ENCODE peak calls at places on chromosomes 3 and 15, in five cellular contexts. Q, S, Y, W and T are unnamed samples.
A peak's percentile ranks its signal among the peaks of the same experiment; 100 is the strongest.

GRCh38 chr3:99970198-99970597 is 144.1 kb downstream of the FILIP1L start:
- DNase-seq in Q (no peak), S (no peak), Y (no peak), W (no peak), T (no peak)

GRCh38 chr3:117700573-117701360 is 991.2 kb downstream of the TUSC7 start:
- DNase-seq in Q (no peak), S (no peak), Y (no peak), W (no peak), T (no peak)

GRCh38 chr3:20099020-20099539 is 58.8 kb downstream of the KAT2B start:
- DNase-seq in Q (no peak), S (no peak), Y (no peak), W (no peak), T (no peak)

GRCh38 chr15:69298354-69298696 is 387 bp upstream of the PAQR5 start:
- DNase-seq in Q (no peak), S (no peak), Y (no peak), W (no peak), T (no peak)

GRCh38 chr15:46394463-46394862 is 759.6 kb downstream of the SQOR start:
- DNase-seq in Q (no peak), S (no peak), Y (no peak), W (no peak), T (no peak)

GRCh38 chr3:3664916-3665315 is 134.3 kb upstream of the LRRN1 start:
- DNase-seq in Q (no peak), S (no peak), Y (no peak), W (no peak), T (no peak)

GRCh38 chr3:73513260-73513659 is 111.5 kb downstream of the PDZRN3 start:
- DNase-seq in Q (no peak), S (no peak), Y (peak; percentile 6), W (no peak), T (no peak)

GRCh38 chr3:54870423-54870822 is 57.4 kb downstream of the LRTM1 start:
- DNase-seq in Q (peak; percentile 12), S (no peak), Y (peak; percentile 55), W (no peak), T (peak; percentile 16)

GRCh38 chr3:128878556-128879124 is 780 bp upstream of the ACAD9 start:
- DNase-seq in Q (no peak), S (no peak), Y (peak; percentile 45), W (no peak), T (no peak)

GRCh38 chr3:119350114-119350513 is 55.9 kb downstream of the ARHGAP31 start:
- DNase-seq in Q (no peak), S (no peak), Y (no peak), W (no peak), T (peak; percentile 70)

GRCh38 chr15:89777073-89777820 is 1.1 kb downstream of the MESP2 start:
- DNase-seq in Q (no peak), S (no peak), Y (no peak), W (no peak), T (no peak)

GRCh38 chr15:51093865-51094605 is 671 bp downstream of the TNFAIP8L3 start:
- DNase-seq in Q (no peak), S (no peak), Y (peak; percentile 27), W (no peak), T (peak; percentile 39)

GRCh38 chr3:51733859-51734571 is 27.1 kb downstream of the GRM2 start:
- DNase-seq in Q (no peak), S (no peak), Y (no peak), W (no peak), T (no peak)